ENCODE peak calls at places on chromosomes 2 and 18, in four cellular contexts. L is body of pancreas, G is fibroblast of pulmonary artery, O is BJ. A is an unnamed sample.

GRCh38 chr2:1091895-1092585 is 141.4 kb downstream of the SNTG2 start:
- DNase-seq in O (peak; percentile 21), G (no peak), L (no peak), A (peak; percentile 84)

GRCh38 chr2:86097913-86098312 is 7.8 kb downstream of the POLR1A start:
- DNase-seq in L (no peak), G (no peak), O (no peak), A (no peak)

GRCh38 chr18:7886436-7886835 is 319.3 kb downstream of the PTPRM start:
- DNase-seq in O (no peak), L (no peak), G (no peak), A (no peak)

GRCh38 chr2:46393865-46394264 is 85.5 kb upstream of the TMEM247 start:
- DNase-seq in G (no peak), L (no peak), O (no peak), A (no peak)

GRCh38 chr18:71426441-71426840 is 1117.7 kb downstream of the CBLN2 start:
- DNase-seq in L (no peak), O (no peak), G (no peak), A (no peak)

GRCh38 chr2:114261366-114261765 is 181.1 kb upstream of the DPP10 start:
- DNase-seq in L (no peak), O (no peak), G (no peak), A (no peak)

GRCh38 chr2:181203412-181203811 is 223.0 kb downstream of the UBE2E3 start:
- DNase-seq in L (no peak), O (peak; percentile 74), G (peak; percentile 65), A (peak; percentile 53)

GRCh38 chr2:208025814-208026184 is 472 bp upstream of the PLEKHM3 start:
- DNase-seq in L (no peak), O (no peak), G (no peak), A (no peak)

GRCh38 chr2:73215254-73215653 is 1.2 kb downstream of the SMYD5 start:
- DNase-seq in G (no peak), L (no peak), O (no peak), A (no peak)

GRCh38 chr2:175030380-175031271 is 25.4 kb upstream of the CHN1 start:
- DNase-seq in O (no peak), L (no peak), G (peak; percentile 69), A (peak; percentile 70)

GRCh38 chr18:6370886-6371635 is 43.6 kb downstream of the L3MBTL4 start:
- DNase-seq in G (no peak), O (no peak), L (peak; percentile 69), A (no peak)

GRCh38 chr2:2874805-2875204 is 502.8 kb downstream of the EIPR1 start:
- DNase-seq in L (no peak), O (no peak), G (no peak), A (no peak)

GRCh38 chr2:107407974-107408373 is 418.7 kb upstream of the RGPD4 start:
- DNase-seq in O (no peak), G (no peak), L (no peak), A (no peak)

GRCh38 chr2:237315170-237315880 is 98.6 kb downstream of the COL6A3 start:
- DNase-seq in L (peak; percentile 73), O (peak; percentile 95), G (peak; percentile 97), A (peak; percentile 94)

GRCh38 chr2:61423714-61424113 is 47.2 kb downstream of the USP34 start:
- DNase-seq in O (no peak), G (peak; percentile 70), L (no peak), A (peak; percentile 27)

GRCh38 chr18:22564036-22564435 is 146.3 kb upstream of the CTAGE1 start:
- DNase-seq in L (no peak), O (no peak), G (peak; percentile 86), A (peak; percentile 65)

GRCh38 chr2:189751080-189751658 is 11.4 kb downstream of the OSGEPL1 start:
- DNase-seq in O (no peak), L (peak; percentile 40), G (peak; percentile 52), A (peak; percentile 62)

GRCh38 chr2:42127425-42128424 is 41.4 kb upstream of the EML4 start:
- DNase-seq in O (no peak), L (no peak), G (no peak), A (no peak)

GRCh38 chr2:11290211-11290610 is 54.2 kb downstream of the ROCK2 start:
- DNase-seq in G (no peak), L (no peak), O (no peak), A (no peak)

GRCh38 chr2:233758849-233759248 is 1.2 kb upstream of the UGT1A1 start:
- DNase-seq in G (peak; percentile 66), L (no peak), O (no peak), A (peak; percentile 30)

GRCh38 chr2:187442378-187442777 is 5.7 kb downstream of the CALCRL start:
- DNase-seq in O (no peak), L (no peak), G (no peak), A (peak; percentile 57)

GRCh38 chr2:222950886-222951285 is 90.0 kb downstream of the ACSL3 start:
- DNase-seq in L (no peak), O (no peak), G (peak; percentile 60), A (peak; percentile 66)

GRCh38 chr2:233439191-233439590 is 84.9 kb downstream of the DGKD start:
- DNase-seq in G (peak; percentile 88), O (no peak), L (no peak), A (no peak)

GRCh38 chr2:226558418-226558817 is 241.2 kb downstream of the IRS1 start:
- DNase-seq in L (no peak), G (no peak), O (no peak), A (no peak)

GRCh38 chr2:41922177-41922576 is 125.6 kb upstream of the PKDCC start:
- DNase-seq in G (no peak), O (no peak), L (no peak), A (no peak)

GRCh38 chr2:170425291-170425751 is 247.4 kb downstream of the MYO3B start:
- DNase-seq in O (no peak), L (no peak), G (peak; percentile 13), A (peak; percentile 79)

GRCh38 chr2:225998653-225999052 is 599.1 kb downstream of the NYAP2 start:
- DNase-seq in G (peak; percentile 32), L (no peak), O (no peak), A (no peak)

DNA sequence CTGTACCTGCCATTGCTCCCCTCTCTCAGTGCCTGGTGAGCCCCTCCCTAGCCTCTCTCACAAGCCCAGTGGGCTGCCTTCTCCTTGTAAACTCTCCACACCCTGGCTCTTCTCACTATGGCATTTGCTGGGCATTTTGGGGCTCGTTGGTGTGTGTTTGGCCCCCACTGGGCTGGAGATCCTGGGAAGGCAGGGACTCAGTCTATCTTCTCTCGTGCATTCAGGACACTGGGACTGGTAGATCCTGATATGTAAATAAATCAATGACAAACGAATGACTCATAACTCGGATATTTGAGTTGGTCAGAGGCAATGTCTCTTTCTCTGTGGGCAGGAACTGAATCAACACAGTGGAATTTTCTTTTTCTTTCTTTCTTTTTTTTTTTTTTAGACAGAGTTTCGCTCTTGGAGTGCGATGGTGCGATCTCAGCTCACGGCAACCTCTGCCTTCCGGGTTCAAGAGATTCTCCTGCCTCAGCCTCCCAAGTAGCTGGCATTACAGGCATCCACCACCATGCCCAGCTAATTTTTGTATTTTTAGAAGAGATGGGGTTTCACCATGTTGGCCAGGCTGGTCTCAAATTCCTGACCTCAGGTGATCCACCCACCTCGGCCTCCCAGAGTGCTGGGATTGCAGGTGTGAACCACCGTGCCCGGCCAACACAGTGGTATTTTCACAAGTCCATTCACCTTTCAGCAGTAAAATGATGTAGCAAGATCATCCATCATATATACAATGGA is 144.6 kb upstream of the SPRED2 start:
- DNase-seq in G (peak; percentile 94), L (no peak), O (peak; percentile 81), A (peak; percentile 91)
- H3K4me3 ChIP-seq in G (no peak overlapping the region), L (no peak overlapping the region), O (no peak overlapping the region), A (peak overlapping the region; percentile 54)

GRCh38 chr2:199868431-199869226 is 17.6 kb upstream of the FTCDNL1 start:
- DNase-seq in O (no peak), L (no peak), G (no peak), A (no peak)
- H3K4me3 ChIP-seq in O (no peak overlapping the region), L (no peak overlapping the region), G (no peak overlapping the region), A (no peak overlapping the region)

GRCh38 chr2:43832457-43832856 is 6.2 kb downstream of the ABCG5 start:
- DNase-seq in O (no peak), L (no peak), G (no peak), A (no peak)

GRCh38 chr2:43837033-43837432 is 1.6 kb downstream of the ABCG5 start:
- DNase-seq in L (no peak), O (no peak), G (no peak), A (no peak)

GRCh38 chr2:43825841-43826240 is 12.8 kb downstream of the ABCG5 start:
- DNase-seq in O (no peak), L (no peak), G (no peak), A (no peak)

GRCh38 chr2:43826305-43827250 is 12.1 kb downstream of the ABCG5 start:
- DNase-seq in L (no peak), O (no peak), G (no peak), A (no peak)

DNA sequence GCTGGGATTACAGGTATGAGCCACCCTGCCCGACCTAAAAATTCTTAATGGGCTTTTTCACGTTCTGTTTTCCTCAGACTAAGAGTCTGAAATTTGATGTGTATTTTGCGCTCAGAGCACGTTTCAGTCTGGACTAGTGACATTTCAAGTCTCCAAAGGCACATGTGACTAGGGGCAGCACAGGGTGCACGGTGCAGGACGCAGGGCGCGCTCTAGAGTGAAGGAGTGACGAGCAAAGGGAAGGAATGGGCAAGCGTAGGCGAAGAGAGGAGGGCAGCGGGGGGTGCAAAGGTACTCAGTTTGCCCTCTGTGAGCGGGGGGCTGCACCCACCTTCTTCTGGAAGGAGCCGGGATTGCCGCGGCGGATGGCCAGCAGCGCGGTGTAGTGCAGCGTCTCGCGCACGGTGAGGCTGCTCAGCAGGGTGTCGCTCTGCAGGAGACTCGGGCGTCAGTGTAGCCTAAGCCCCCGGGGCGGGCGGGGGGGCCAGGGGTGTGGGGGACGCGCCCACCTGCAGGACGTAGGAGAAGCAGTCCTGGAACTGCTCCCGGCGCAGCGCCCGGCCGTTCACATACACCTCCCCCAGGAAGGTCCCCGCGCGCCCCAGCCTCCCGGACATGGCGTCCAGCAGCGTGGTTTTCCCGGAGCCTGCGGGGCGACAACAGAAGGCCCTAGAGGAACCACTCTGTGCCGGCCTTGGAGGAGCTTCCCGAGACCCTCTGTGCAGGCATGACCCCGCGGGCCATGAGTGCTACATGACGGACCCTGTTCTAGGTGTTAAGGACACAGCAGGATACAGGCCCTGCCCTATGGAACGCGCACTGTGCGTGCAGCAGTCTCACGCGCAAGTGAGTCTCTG is 7.0 kb downstream of the ABCG5 start:
- DNase-seq in L (no peak), G (no peak), O (no peak), A (no peak)
- H3K4me3 ChIP-seq in L (no peak overlapping the region), G (no peak overlapping the region), O (no peak overlapping the region), A (peak overlapping the region; percentile 63)

DNA sequence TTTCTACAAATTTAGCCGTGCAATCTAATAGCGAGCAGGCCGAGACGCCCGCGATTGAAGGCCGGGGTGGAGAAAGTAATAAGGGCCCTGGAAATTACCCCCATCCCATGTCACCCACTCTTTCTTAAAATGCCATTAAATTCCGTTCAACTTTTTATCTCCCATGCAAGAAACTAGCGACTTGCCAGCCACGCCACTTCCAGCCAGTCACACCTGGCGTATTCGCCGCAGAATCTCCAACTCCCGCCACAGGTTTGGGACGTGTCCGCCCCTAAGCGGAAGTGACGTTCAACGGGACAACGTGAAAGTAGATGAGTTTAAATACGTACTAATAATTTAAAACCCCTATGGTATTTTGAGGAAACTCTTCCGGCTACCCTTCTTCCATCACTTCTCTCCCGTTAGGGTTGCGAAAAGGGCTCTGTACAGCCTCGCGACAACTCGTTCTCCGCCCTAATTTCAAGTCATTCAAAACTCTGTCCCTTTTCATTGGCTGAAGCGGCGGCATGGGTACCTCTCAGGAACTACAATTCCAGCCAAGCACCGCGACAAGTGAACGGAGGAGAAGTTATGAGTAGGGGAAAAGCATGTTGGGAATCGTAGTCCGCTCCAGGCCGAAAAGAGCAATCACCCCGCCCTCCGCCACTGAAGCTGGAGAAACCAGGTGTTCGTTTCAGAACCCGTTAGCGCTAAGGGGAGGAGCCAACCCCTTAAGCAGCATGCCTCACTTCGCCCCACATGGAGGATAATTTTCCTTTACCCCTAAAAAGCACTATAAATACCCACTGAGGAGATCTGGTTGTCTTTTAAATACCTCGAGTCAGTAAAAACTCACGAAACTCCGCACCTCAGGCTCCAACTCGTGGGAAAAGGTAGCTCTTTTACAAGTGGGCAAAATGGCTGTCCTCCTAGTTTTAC is at the start of gene ZRANB3:
- DNase-seq in O (peak; percentile 93), L (peak; percentile 95), G (peak; percentile 99), A (peak; percentile 98)
- H3K4me3 ChIP-seq in O (peak within 1 kb of the TSS; percentile 89), L (peak within 1 kb of the TSS; percentile 97), G (peak within 1 kb of the TSS; percentile 95), A (peak within 1 kb of the TSS; percentile 98)